ENCODE peak calls at places on chromosomes 16 and 17, in five cellular contexts. M is AG10803; Q is heart left ventricle; V is T-helper 2 cell treated with Interferon-gamma antibody and Interleukin-4, amounts not matched to agents 5 μg/mL and 100 μg/mL, for 36 hours; U is DND-41. I is an unnamed sample.

GRCh38 chr17:59754547-59754946 is 47.1 kb downstream of the VMP1 start:
- DNase-seq in M (peak; percentile 96), Q (no peak), V (no peak), U (peak; percentile 19), I (no peak)

GRCh38 chr17:44760474-44761308 is 1.9 kb downstream of the ADAM11 start:
- DNase-seq in M (no peak), Q (no peak), V (no peak), U (no peak), I (peak; percentile 25)

GRCh38 chr17:58302171-58302918 is 21.6 kb upstream of the MPO start:
- DNase-seq in M (no peak), Q (no peak), V (no peak), U (peak; percentile 4), I (peak; percentile 17)

GRCh38 chr16:27229891-27230470 is 26.7 kb downstream of the KDM8 start:
- DNase-seq in M (no peak), Q (no peak), V (no peak), U (no peak), I (no peak)

GRCh38 chr16:29816694-29817441 is 916 bp downstream of the PAGR1 start:
- DNase-seq in M (peak; percentile 60), Q (peak; percentile 77), V (peak; percentile 78), U (peak; percentile 77), I (peak; percentile 86)

GRCh38 chr17:68314916-68315535 is 23.7 kb downstream of the ARSG start:
- DNase-seq in M (no peak), Q (no peak), V (no peak), U (no peak), I (no peak)

GRCh38 chr16:2426941-2427361 is 2.3 kb upstream of the CCNF start:
- DNase-seq in M (no peak), Q (no peak), V (no peak), U (no peak), I (no peak)

GRCh38 chr17:15662726-15663125 is 21.4 kb downstream of the TRIM16 start:
- DNase-seq in M (no peak), Q (no peak), V (no peak), U (no peak), I (no peak)

GRCh38 chr17:52157603-52158449 is 688 bp downstream of the CA10 start:
- DNase-seq in M (no peak), Q (no peak), V (no peak), U (no peak), I (no peak)

GRCh38 chr16:71343078-71343477 is 15.4 kb upstream of the CALB2 start:
- DNase-seq in M (no peak), Q (no peak), V (no peak), U (no peak), I (no peak)

GRCh38 chr16:15639061-15639568 is 3.8 kb downstream of the MARF1 start:
- DNase-seq in M (no peak), Q (no peak), V (no peak), U (no peak), I (no peak)

GRCh38 chr17:79691931-79692330 is 38.8 kb upstream of the ENPP7 start:
- DNase-seq in M (peak; percentile 37), Q (no peak), V (no peak), U (no peak), I (peak; percentile 65)

GRCh38 chr17:27216836-27217235 is 77.1 kb upstream of the WSB1 start:
- DNase-seq in M (no peak), Q (no peak), V (no peak), U (no peak), I (no peak)

GRCh38 chr16:83807710-83808572 is at the start of gene HSBP1:
- DNase-seq in M (peak; percentile 91), Q (peak; percentile 97), V (peak; percentile 91), U (peak; percentile 94), I (peak; percentile 99)

GRCh38 chr17:45171338-45172231 is 9.9 kb downstream of the HEXIM2 start:
- DNase-seq in M (peak; percentile 83), Q (peak; percentile 39), V (no peak), U (peak; percentile 43), I (no peak)

I was measured in Right ventricle myocardium inferior.